ENCODE peak calls at places on chromosomes 3 and 15, in ten cellular contexts. K is left ventricle myocardium inferior, C is fibroblast of lung, F is right atrium auricular region, U is mesendoderm, P is colonic mucosa, V is GM23248, W is neuronal stem cell, Z is ovary, O is H1. B is an unnamed sample.

GRCh38 chr3:129003578-129004112 is 2.5 kb downstream of the EFCC1 start:
- DNase-seq in U (no peak), W (no peak), C (no peak), V (no peak), O (no peak), Z (no peak), F (no peak), P (peak; percentile 74), K (no peak), B (no peak)

GRCh38 chr3:183114779-183115178 is 15.5 kb upstream of the MCCC1 start:
- DNase-seq in Z (no peak), V (no peak), W (no peak), F (no peak), C (no peak), U (peak; percentile 45), K (no peak), P (no peak), O (peak; percentile 56), B (no peak)

GRCh38 chr3:182294256-182294655 is 499.0 kb upstream of the ATP11B start:
- DNase-seq in K (no peak), V (no peak), O (no peak), C (no peak), P (no peak), W (no peak), U (no peak), F (no peak), Z (no peak), B (no peak)

GRCh38 chr15:33154366-33155166 is 39.9 kb downstream of the FMN1 start:
- DNase-seq in V (peak; percentile 74), W (no peak), F (no peak), Z (no peak), K (peak; percentile 32), O (no peak), P (no peak), U (no peak), C (peak; percentile 87), B (no peak)

GRCh38 chr15:84402856-84403608 is 167.5 kb downstream of the GOLGA6L4 start:
- DNase-seq in F (peak; percentile 36), V (no peak), W (no peak), K (no peak), C (no peak), U (no peak), O (peak; percentile 27), P (peak; percentile 10), Z (no peak), B (no peak)

GRCh38 chr3:129040039-129040336 is 20.6 kb upstream of the GP9 start:
- DNase-seq in P (no peak), Z (no peak), K (no peak), V (no peak), F (no peak), O (no peak), U (no peak), W (no peak), C (no peak), B (no peak)

GRCh38 chr15:56812255-56812654 is 78.9 kb upstream of the ZNF280D start:
- DNase-seq in C (no peak), Z (no peak), O (no peak), V (no peak), W (no peak), P (no peak), F (no peak), U (no peak), K (no peak), B (no peak)

GRCh38 chr15:86645861-86646393 is 566.3 kb downstream of the AGBL1 start:
- DNase-seq in O (no peak), K (no peak), P (no peak), V (no peak), F (no peak), C (no peak), W (no peak), Z (no peak), U (no peak), B (no peak)

GRCh38 chr15:23038741-23039150 is 623 bp downstream of the TUBGCP5 start:
- DNase-seq in W (no peak), P (no peak), O (no peak), K (no peak), C (peak; percentile 60), Z (no peak), U (peak; percentile 52), V (peak; percentile 83), F (no peak), B (no peak)

GRCh38 chr3:155252535-155252934 is 40.9 kb downstream of the STRIT1 start:
- DNase-seq in P (no peak), U (no peak), F (no peak), W (no peak), C (peak; percentile 61), O (no peak), Z (no peak), K (no peak), V (peak; percentile 49), B (no peak)

GRCh38 chr3:194387926-194388418 is 11.1 kb downstream of the GP5 start:
- DNase-seq in V (no peak), K (no peak), P (no peak), F (no peak), C (no peak), U (no peak), W (no peak), O (peak; percentile 22), Z (no peak), B (no peak)

GRCh38 chr3:114994554-114995341 is 152.3 kb downstream of the ZBTB20 start:
- DNase-seq in V (no peak), Z (no peak), F (no peak), C (no peak), K (no peak), W (no peak), O (no peak), U (no peak), P (no peak), B (no peak)

GRCh38 chr3:160931474-160931873 is 173.7 kb downstream of the B3GALNT1 start:
- DNase-seq in V (peak; percentile 69), O (no peak), Z (no peak), C (peak; percentile 31), P (no peak), K (no peak), W (no peak), U (no peak), F (no peak), B (no peak)

GRCh38 chr3:190912736-190913135 is 50.2 kb upstream of the GMNC start:
- DNase-seq in F (no peak), O (no peak), W (no peak), U (peak; percentile 37), Z (no peak), C (no peak), K (no peak), P (no peak), V (no peak), B (no peak)

GRCh38 chr3:155065537-155065936 is 14.6 kb upstream of the MME start:
- DNase-seq in F (no peak), K (no peak), U (no peak), Z (no peak), C (peak; percentile 71), W (no peak), V (peak; percentile 92), O (no peak), P (no peak), B (no peak)

DNA sequence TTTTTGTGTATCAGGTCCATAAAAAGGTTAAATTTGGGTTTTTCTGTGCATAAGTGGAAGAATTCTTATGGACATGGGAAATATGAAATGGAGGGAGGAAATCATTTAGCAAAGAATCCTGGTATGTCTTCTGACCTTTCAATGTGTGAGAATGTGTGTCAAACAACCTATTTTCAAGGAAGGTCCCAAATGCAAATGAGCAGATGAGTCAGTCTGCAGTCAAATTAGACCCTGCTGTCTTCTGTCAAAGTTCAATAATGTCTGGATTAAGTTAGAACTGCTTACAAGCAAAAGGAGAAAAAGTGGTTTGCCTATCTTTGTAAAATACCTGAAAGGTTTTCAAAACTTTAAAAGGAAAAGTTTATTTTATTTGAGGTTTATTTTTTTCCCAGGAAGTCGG is 15.3 kb downstream of the FBN1 start:
- DNase-seq in V (peak; percentile 42), K (no peak), P (no peak), C (no peak), W (no peak), U (no peak), F (no peak), Z (no peak), O (no peak), B (no peak)
- H3K4me1 ChIP-seq in V (peaks cover 97% of the 10 kb centered on the region), K (peaks cover 33% of the 10 kb centered on the region), P (no peaks in the 10 kb centered on the region), C (peaks cover 18% of the 10 kb centered on the region), W (peaks cover 12% of the 10 kb centered on the region), U (peaks cover 2% of the 10 kb centered on the region), F (peaks cover 24% of the 10 kb centered on the region), Z (peaks cover 15% of the 10 kb centered on the region), O (peaks cover 7% of the 10 kb centered on the region), B (no peaks in the 10 kb centered on the region)

GRCh38 chr3:105752791-105753415 is 115.9 kb downstream of the CBLB start:
- DNase-seq in W (no peak), U (peak; percentile 27), V (peak; percentile 64), O (no peak), K (no peak), C (no peak), F (no peak), P (no peak), Z (no peak), B (no peak)
- H3K4me1 ChIP-seq in W (no peaks in the 10 kb centered on the region), U (no peaks in the 10 kb centered on the region), V (peaks cover 29% of the 10 kb centered on the region), O (no peaks in the 10 kb centered on the region), K (peaks cover 74% of the 10 kb centered on the region), C (no peaks in the 10 kb centered on the region), F (peaks cover 26% of the 10 kb centered on the region), P (no peaks in the 10 kb centered on the region), Z (peaks cover 4% of the 10 kb centered on the region), B (no peaks in the 10 kb centered on the region)

DNA sequence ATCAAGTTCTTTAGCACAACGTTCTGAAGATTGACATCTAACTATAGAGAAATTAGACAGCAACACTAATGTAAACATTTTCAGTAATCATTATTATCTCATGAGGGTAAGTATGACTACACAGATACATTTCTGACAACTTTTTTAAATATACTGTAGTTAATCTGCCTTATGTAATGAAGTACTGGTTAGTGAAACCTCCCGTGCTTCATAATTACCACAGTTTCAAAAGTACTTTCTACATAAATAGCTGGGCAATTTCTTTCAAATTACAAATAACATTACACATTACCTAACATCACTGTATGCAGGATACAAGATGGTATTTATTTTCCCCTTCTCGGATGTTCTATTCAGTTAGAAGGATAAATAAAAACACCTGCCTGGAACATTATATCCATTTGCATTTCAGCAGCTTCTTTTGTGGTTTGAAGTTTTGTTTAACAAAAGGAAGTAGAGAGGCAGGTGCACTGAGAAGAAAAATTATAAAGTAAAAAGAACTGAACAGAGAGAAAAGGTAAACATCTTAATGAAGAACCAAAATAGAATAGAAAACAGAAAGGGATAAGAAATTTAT is 1241.5 kb upstream of the GBE1 start:
- DNase-seq in C (no peak), V (no peak), F (no peak), O (no peak), U (no peak), Z (no peak), K (no peak), W (no peak), P (no peak), B (no peak)
- H3K4me1 ChIP-seq in C (no peaks in the 10 kb centered on the region), V (no peaks in the 10 kb centered on the region), F (no peaks in the 10 kb centered on the region), O (peaks cover 2% of the 10 kb centered on the region), U (no peaks in the 10 kb centered on the region), Z (no peaks in the 10 kb centered on the region), K (no peaks in the 10 kb centered on the region), W (peaks cover 2% of the 10 kb centered on the region), P (no peaks in the 10 kb centered on the region), B (peaks cover 6% of the 10 kb centered on the region)

DNA sequence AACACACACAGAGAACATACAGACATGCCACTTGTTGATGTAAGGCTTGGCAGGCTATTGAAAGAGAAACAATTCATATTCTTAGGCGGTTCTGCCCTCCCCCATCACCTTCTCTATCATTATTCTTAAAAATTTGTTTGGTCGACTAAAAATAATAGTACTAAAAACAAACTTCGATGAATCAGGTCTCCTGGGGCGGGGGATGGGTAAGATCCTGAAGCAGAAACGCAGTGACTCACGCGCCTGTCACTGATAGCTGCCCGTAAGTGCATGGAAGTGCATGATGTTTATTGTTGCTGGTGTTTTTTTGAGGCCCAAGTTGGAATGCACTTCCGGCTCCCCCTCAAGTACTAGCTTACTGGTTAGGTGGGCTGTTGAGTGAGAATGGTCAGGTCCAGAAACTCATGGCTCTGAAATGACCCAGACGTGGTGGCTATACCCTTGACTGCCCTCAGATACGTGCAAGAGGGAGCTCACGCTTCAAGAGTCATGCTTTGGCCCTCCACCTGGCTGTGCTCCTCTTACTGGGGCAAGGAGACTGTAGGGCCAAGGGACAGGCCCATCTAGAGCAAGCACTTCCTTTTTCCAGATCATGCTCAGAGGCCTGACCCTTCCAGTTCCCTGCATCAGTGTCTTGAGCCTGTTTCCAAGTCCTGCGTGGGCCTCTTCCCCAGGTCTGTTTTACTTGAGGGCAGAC is 10.9 kb downstream of the SMAD3 start:
- DNase-seq in O (no peak), K (no peak), F (no peak), V (peak; percentile 87), U (no peak), W (no peak), Z (peak; percentile 41), C (peak; percentile 80), P (no peak), B (no peak)
- H3K4me1 ChIP-seq in O (peaks cover 4% of the 10 kb centered on the region), K (peaks cover 92% of the 10 kb centered on the region), F (peaks cover 81% of the 10 kb centered on the region), V (peaks cover 53% of the 10 kb centered on the region), U (peaks cover 7% of the 10 kb centered on the region), W (peaks cover 10% of the 10 kb centered on the region), Z (peaks cover 39% of the 10 kb centered on the region), C (peaks cover 46% of the 10 kb centered on the region), P (peaks cover 22% of the 10 kb centered on the region), B (peaks cover 2% of the 10 kb centered on the region)